ENCODE peak calls at places on chromosomes 2 and 18, in six cellular contexts. One of them, this sample, is unnamed.

GRCh38 chr2:69581774-69582581 is 61.6 kb downstream of the AAK1 start:
- DNase-seq in H9: no peak
- DNase-seq in H1: no peak
- DNase-seq in IMR-90: peak
- DNase-seq in mesenchymal stem cell: peak
- DNase-seq in neuronal stem cell: no peak
- DNase-seq in this sample: peak

GRCh38 chr18:78601349-78601748 is 378.3 kb upstream of the SALL3 start:
- DNase-seq in IMR-90: no peak
- DNase-seq in mesenchymal stem cell: no peak
- DNase-seq in H1: no peak
- DNase-seq in neuronal stem cell: no peak
- DNase-seq in H9: no peak
- DNase-seq in this sample: no peak

GRCh38 chr2:233356546-233357308 is 2.4 kb downstream of the DGKD start:
- DNase-seq in mesenchymal stem cell: no peak
- DNase-seq in H9: no peak
- DNase-seq in H1: no peak
- DNase-seq in IMR-90: peak
- DNase-seq in neuronal stem cell: no peak
- DNase-seq in this sample: peak

GRCh38 chr2:127410871-127411396 is 7.3 kb upstream of the PROC start:
- DNase-seq in IMR-90: peak
- DNase-seq in H1: no peak
- DNase-seq in neuronal stem cell: no peak
- DNase-seq in mesenchymal stem cell: peak
- DNase-seq in H9: no peak
- DNase-seq in this sample: no peak

GRCh38 chr2:20071397-20072383 is 20.3 kb upstream of the LAPTM4A start:
- DNase-seq in H9: peak
- DNase-seq in H1: peak
- DNase-seq in mesenchymal stem cell: peak
- DNase-seq in neuronal stem cell: no peak
- DNase-seq in IMR-90: peak
- DNase-seq in this sample: peak

GRCh38 chr2:41966431-41966893 is 81.4 kb upstream of the PKDCC start:
- DNase-seq in neuronal stem cell: no peak
- DNase-seq in H9: no peak
- DNase-seq in mesenchymal stem cell: peak
- DNase-seq in H1: no peak
- DNase-seq in IMR-90: peak
- DNase-seq in this sample: peak

GRCh38 chr18:10378688-10379465 is 75.6 kb upstream of the APCDD1 start:
- DNase-seq in IMR-90: peak
- DNase-seq in mesenchymal stem cell: peak
- DNase-seq in H9: no peak
- DNase-seq in H1: no peak
- DNase-seq in neuronal stem cell: no peak
- DNase-seq in this sample: no peak

GRCh38 chr2:207727256-207727655 is 15.8 kb downstream of the CCNYL1 start:
- DNase-seq in mesenchymal stem cell: no peak
- DNase-seq in H1: no peak
- DNase-seq in neuronal stem cell: no peak
- DNase-seq in H9: no peak
- DNase-seq in IMR-90: peak
- DNase-seq in this sample: no peak

GRCh38 chr2:188659656-188660406 is 314.3 kb upstream of the COL3A1 start:
- DNase-seq in neuronal stem cell: no peak
- DNase-seq in mesenchymal stem cell: peak
- DNase-seq in H9: no peak
- DNase-seq in IMR-90: peak
- DNase-seq in H1: no peak
- DNase-seq in this sample: peak

GRCh38 chr18:53489266-53489665 is 735.2 kb downstream of the MBD2 start:
- DNase-seq in neuronal stem cell: no peak
- DNase-seq in mesenchymal stem cell: no peak
- DNase-seq in H1: no peak
- DNase-seq in H9: no peak
- DNase-seq in IMR-90: no peak
- DNase-seq in this sample: no peak

GRCh38 chr18:44637210-44638051 is 43.3 kb upstream of the SETBP1 start:
- DNase-seq in IMR-90: no peak
- DNase-seq in H1: no peak
- DNase-seq in mesenchymal stem cell: peak
- DNase-seq in neuronal stem cell: no peak
- DNase-seq in H9: no peak
- DNase-seq in this sample: peak

GRCh38 chr2:12352891-12353290 is 363.8 kb upstream of the TRIB2 start:
- DNase-seq in IMR-90: peak
- DNase-seq in H1: no peak
- DNase-seq in H9: no peak
- DNase-seq in mesenchymal stem cell: peak
- DNase-seq in neuronal stem cell: no peak
- DNase-seq in this sample: no peak

GRCh38 chr18:47591429-47591828 is 339.0 kb downstream of the SMAD2 start:
- DNase-seq in H1: no peak
- DNase-seq in H9: no peak
- DNase-seq in neuronal stem cell: no peak
- DNase-seq in IMR-90: no peak
- DNase-seq in mesenchymal stem cell: no peak
- DNase-seq in this sample: no peak

GRCh38 chr2:226891780-226892590 is 56.1 kb downstream of the RHBDD1 start:
- DNase-seq in mesenchymal stem cell: peak
- DNase-seq in neuronal stem cell: no peak
- DNase-seq in H9: no peak
- DNase-seq in IMR-90: peak
- DNase-seq in H1: no peak
- DNase-seq in this sample: peak

GRCh38 chr18:35688757-35689156 is 107.2 kb downstream of the GALNT1 start:
- DNase-seq in H1: no peak
- DNase-seq in IMR-90: no peak
- DNase-seq in mesenchymal stem cell: no peak
- DNase-seq in H9: no peak
- DNase-seq in neuronal stem cell: no peak
- DNase-seq in this sample: no peak

GRCh38 chr18:48540329-48541025 is 1.6 kb downstream of the CTIF start:
- DNase-seq in H9: peak
- DNase-seq in neuronal stem cell: peak
- DNase-seq in H1: no peak
- DNase-seq in IMR-90: peak
- DNase-seq in mesenchymal stem cell: peak
- DNase-seq in this sample: peak

GRCh38 chr18:6747646-6748045 is 18.1 kb downstream of the ARHGAP28 start:
- DNase-seq in H9: no peak
- DNase-seq in H1: no peak
- DNase-seq in neuronal stem cell: no peak
- DNase-seq in mesenchymal stem cell: peak
- DNase-seq in IMR-90: peak
- DNase-seq in this sample: no peak

GRCh38 chr2:133062946-133063345 is 392.9 kb upstream of the LYPD1 start:
- DNase-seq in H9: no peak
- DNase-seq in H1: no peak
- DNase-seq in neuronal stem cell: no peak
- DNase-seq in IMR-90: peak
- DNase-seq in mesenchymal stem cell: no peak
- DNase-seq in this sample: no peak

GRCh38 chr2:203583696-203584095 is 48.6 kb upstream of the RAPH1 start:
- DNase-seq in neuronal stem cell: no peak
- DNase-seq in IMR-90: peak
- DNase-seq in mesenchymal stem cell: peak
- DNase-seq in H1: no peak
- DNase-seq in H9: no peak
- DNase-seq in this sample: no peak

GRCh38 chr2:64487256-64488049 is 33.5 kb downstream of the LGALSL start:
- DNase-seq in H1: no peak
- DNase-seq in neuronal stem cell: no peak
- DNase-seq in mesenchymal stem cell: peak
- DNase-seq in IMR-90: no peak
- DNase-seq in H9: peak
- DNase-seq in this sample: no peak

GRCh38 chr2:47086054-47086471 is 69.0 kb downstream of the STPG4 start:
- DNase-seq in IMR-90: no peak
- DNase-seq in mesenchymal stem cell: no peak
- DNase-seq in H1: no peak
- DNase-seq in H9: no peak
- DNase-seq in neuronal stem cell: no peak
- DNase-seq in this sample: no peak

GRCh38 chr2:17429130-17429529 is 89.1 kb downstream of the RAD51AP2 start:
- DNase-seq in H9: no peak
- DNase-seq in H1: no peak
- DNase-seq in neuronal stem cell: no peak
- DNase-seq in mesenchymal stem cell: no peak
- DNase-seq in IMR-90: peak
- DNase-seq in this sample: peak

DNA sequence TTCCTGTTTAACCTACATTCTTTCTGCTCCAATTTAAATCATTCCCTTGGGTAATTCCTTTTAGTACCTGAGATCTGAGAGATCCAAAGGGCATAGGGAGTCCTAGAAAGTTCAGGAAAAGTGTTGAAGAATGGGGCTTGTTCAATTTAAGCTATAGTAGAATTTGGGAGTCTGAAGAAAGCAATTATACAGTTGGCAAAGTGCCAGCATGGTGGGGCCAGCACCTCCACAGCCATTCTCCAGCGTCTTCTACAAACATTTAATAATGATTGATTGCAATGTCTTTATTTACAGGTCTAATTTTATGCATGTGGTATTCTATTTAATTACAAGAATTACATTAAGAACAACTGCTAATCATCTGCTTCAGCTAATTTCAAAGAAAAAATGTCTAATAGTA is 957.7 kb upstream of the GYPC start:
- DNase-seq in mesenchymal stem cell: no peak
- DNase-seq in H9: no peak
- DNase-seq in H1: no peak
- DNase-seq in IMR-90: no peak
- DNase-seq in neuronal stem cell: no peak
- DNase-seq in this sample: peak
- H4K91ac ChIP-seq in mesenchymal stem cell: no peak
- H4K91ac ChIP-seq in H9: no peak
- H4K91ac ChIP-seq in H1: no peak
- H4K91ac ChIP-seq in IMR-90: no peak
- H4K91ac ChIP-seq in neuronal stem cell: no peak
- H4K91ac ChIP-seq in this sample: no peak

DNA sequence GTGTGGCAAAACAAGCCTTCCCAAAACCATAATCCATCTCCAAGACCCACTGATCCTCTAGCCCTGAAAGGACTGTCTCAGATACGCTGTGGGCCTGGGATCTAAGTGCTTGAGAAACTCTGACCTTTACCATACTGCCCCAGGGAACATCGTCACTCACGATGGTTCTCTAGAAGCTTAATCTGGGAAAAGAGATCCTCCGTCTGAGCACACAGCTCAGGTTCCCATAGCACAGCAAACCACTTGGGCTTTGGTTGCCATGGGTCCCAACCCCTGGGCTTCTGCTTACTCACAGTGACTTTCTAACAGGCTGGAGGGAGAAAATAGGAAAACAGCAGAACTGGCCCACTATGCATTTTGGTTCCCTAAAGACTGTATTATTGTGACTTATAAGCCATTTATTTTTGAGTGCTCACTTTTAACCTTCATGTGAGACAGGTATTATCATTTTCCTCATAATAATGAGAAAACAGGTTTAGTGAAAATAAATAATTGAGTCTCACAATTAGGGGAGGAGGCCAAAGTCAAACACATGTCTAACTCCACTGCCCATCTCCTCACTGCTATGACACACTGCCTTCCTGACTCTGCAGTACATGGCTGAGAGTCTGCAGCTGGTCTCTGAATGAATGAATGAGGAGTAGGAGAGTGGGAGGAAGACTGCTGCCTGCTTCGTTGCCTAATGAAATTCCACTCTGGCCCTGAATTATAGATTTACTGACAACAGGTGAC is 46.7 kb downstream of the REEP1 start:
- DNase-seq in IMR-90: no peak
- DNase-seq in H1: no peak
- DNase-seq in H9: no peak
- DNase-seq in mesenchymal stem cell: peak
- DNase-seq in neuronal stem cell: no peak
- DNase-seq in this sample: peak
- H4K91ac ChIP-seq in IMR-90: no peak
- H4K91ac ChIP-seq in H1: no peak
- H4K91ac ChIP-seq in H9: no peak
- H4K91ac ChIP-seq in mesenchymal stem cell: no peak
- H4K91ac ChIP-seq in neuronal stem cell: no peak
- H4K91ac ChIP-seq in this sample: no peak

DNA sequence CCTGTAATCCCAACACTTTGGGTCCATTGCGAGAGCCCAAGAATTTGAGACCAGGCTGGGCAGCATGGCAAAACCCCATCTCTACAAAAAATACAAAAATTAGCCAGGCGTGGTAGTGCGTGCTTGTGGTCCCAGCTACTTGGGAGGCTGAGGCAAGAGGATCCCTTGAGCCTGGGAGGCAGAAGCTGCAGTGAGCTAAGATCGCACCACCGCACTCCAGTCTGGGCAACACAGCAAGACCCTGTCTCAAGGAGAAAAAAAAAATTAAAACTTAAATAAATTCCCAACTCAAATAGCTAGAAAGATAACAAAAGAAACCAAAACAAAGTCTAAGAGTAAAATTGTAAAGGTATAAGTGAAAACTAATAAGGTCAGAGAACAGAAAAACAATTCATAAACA is 6.2 kb downstream of the ASXL2 start:
- DNase-seq in mesenchymal stem cell: no peak
- DNase-seq in H1: no peak
- DNase-seq in H9: no peak
- DNase-seq in neuronal stem cell: no peak
- DNase-seq in IMR-90: no peak
- DNase-seq in this sample: no peak
- H4K91ac ChIP-seq in mesenchymal stem cell: no peak
- H4K91ac ChIP-seq in H1: no peak
- H4K91ac ChIP-seq in H9: no peak
- H4K91ac ChIP-seq in neuronal stem cell: no peak
- H4K91ac ChIP-seq in IMR-90: no peak
- H4K91ac ChIP-seq in this sample: no peak

GRCh38 chr2:38652431-38653273 is 13.3 kb upstream of the GALM start:
- DNase-seq in IMR-90: no peak
- DNase-seq in H1: no peak
- DNase-seq in mesenchymal stem cell: no peak
- DNase-seq in H9: no peak
- DNase-seq in neuronal stem cell: no peak
- DNase-seq in this sample: no peak
- H4K91ac ChIP-seq in IMR-90: no peak
- H4K91ac ChIP-seq in H1: no peak
- H4K91ac ChIP-seq in mesenchymal stem cell: no peak
- H4K91ac ChIP-seq in H9: no peak
- H4K91ac ChIP-seq in neuronal stem cell: no peak
- H4K91ac ChIP-seq in this sample: no peak

This sample was measured in trophoblast cell.